ENCODE peak calls at places on chromosomes 1 and 21, in nine cellular contexts. Q is PC-9; G is effector memory CD4-positive, alpha-beta T cell; R is ovary; E is CD8-positive, alpha-beta T cell; K is CD8-positive, alpha-beta memory T cell; M is tibial artery; H is cardiac muscle cell; C is Karpas-422. V is an unnamed sample.
A peak's percentile ranks its signal among the peaks of the same experiment; 100 is the strongest.

GRCh38 chr1:205141236-205142104 is 19.7 kb upstream of the RBBP5 start:
- DNase-seq in Q (peak; percentile 59), M (peak; percentile 79), H (peak; percentile 88), C (peak; percentile 92), E (peak; percentile 53), G (peak; percentile 21), R (peak; percentile 67), K (peak; percentile 61), V (peak; percentile 62)

GRCh38 chr1:109187127-109187526 is 26.6 kb upstream of the SARS1 start:
- DNase-seq in C (no peak), Q (no peak), E (no peak), G (no peak), K (no peak), R (no peak), M (no peak), H (no peak), V (no peak)

GRCh38 chr1:164912290-164912689 is 353.3 kb downstream of the PBX1 start:
- DNase-seq in K (no peak), R (no peak), G (no peak), Q (no peak), C (no peak), H (no peak), E (no peak), M (no peak), V (peak; percentile 15)

GRCh38 chr1:211198111-211198510 is 61.1 kb upstream of the RCOR3 start:
- DNase-seq in E (no peak), H (peak; percentile 73), Q (no peak), G (no peak), R (no peak), M (no peak), C (no peak), K (no peak), V (no peak)

GRCh38 chr1:22521692-22522091 is 41.6 kb upstream of the EPHA8 start:
- DNase-seq in K (no peak), E (no peak), M (no peak), Q (no peak), R (no peak), H (no peak), C (no peak), G (no peak), V (no peak)

GRCh38 chr1:174815036-174815435 is 184.7 kb upstream of the CACYBP start:
- DNase-seq in K (no peak), R (no peak), E (no peak), H (no peak), M (no peak), Q (peak; percentile 12), G (no peak), C (no peak), V (no peak)

GRCh38 chr1:41810446-41810845 is 108.3 kb downstream of the HIVEP3 start:
- DNase-seq in K (peak; percentile 13), Q (peak; percentile 30), M (no peak), H (peak; percentile 71), E (no peak), C (peak; percentile 88), G (no peak), R (no peak), V (no peak)

GRCh38 chr1:110967256-110967655 is 3.5 kb upstream of the LRIF1 start:
- DNase-seq in E (no peak), R (no peak), H (no peak), K (no peak), M (no peak), G (no peak), Q (no peak), C (no peak), V (no peak)

GRCh38 chr21:34544032-34544496 is 32.1 kb upstream of the KCNE1 start:
- DNase-seq in R (no peak), E (no peak), C (peak; percentile 87), H (peak; percentile 89), K (peak; percentile 10), Q (peak; percentile 46), M (no peak), G (no peak), V (peak; percentile 24)

GRCh38 chr1:26541431-26541815 is 11.9 kb downstream of the RPS6KA1 start:
- DNase-seq in G (no peak), R (no peak), E (no peak), H (no peak), K (no peak), Q (no peak), M (no peak), C (no peak), V (no peak)

GRCh38 chr1:157114183-157115121 is 14.8 kb upstream of the ETV3L start:
- DNase-seq in C (no peak), R (no peak), G (no peak), E (no peak), H (no peak), M (peak; percentile 46), K (no peak), Q (no peak), V (no peak)

GRCh38 chr1:2384941-2385481 is 6.3 kb downstream of the MORN1 start:
- DNase-seq in R (peak; percentile 23), C (no peak), M (peak; percentile 63), G (no peak), Q (no peak), H (no peak), E (no peak), K (no peak), V (no peak)

GRCh38 chr1:38291906-38292521 is 245.4 kb upstream of the POU3F1 start:
- DNase-seq in H (no peak), C (no peak), K (no peak), M (no peak), E (no peak), Q (no peak), G (no peak), R (no peak), V (no peak)

GRCh38 chr1:63289135-63289534 is 33.2 kb upstream of the FOXD3 start:
- DNase-seq in C (no peak), H (no peak), R (no peak), G (no peak), K (no peak), Q (no peak), M (no peak), E (no peak), V (no peak)

GRCh38 chr1:204250428-204251030 is 36.7 kb upstream of the GOLT1A start:
- DNase-seq in R (no peak), C (no peak), Q (no peak), G (no peak), E (no peak), K (no peak), M (no peak), H (no peak), V (no peak)

GRCh38 chr1:76959581-76959980 is 92.3 kb downstream of the ST6GALNAC5 start:
- DNase-seq in Q (no peak), C (no peak), H (no peak), R (no peak), M (no peak), G (no peak), E (no peak), K (no peak), V (no peak)
- H3K27ac ChIP-seq in Q (no peak overlapping the region), C (no peak overlapping the region), H (no peak overlapping the region), R (no peak overlapping the region), M (no peak overlapping the region), G (no peak overlapping the region), E (no peak overlapping the region), K (no peak overlapping the region), V (no peak overlapping the region)

GRCh38 chr1:32242341-32242851 is 4.6 kb upstream of the FAM167B start:
- DNase-seq in H (peak; percentile 36), G (no peak), C (peak; percentile 51), R (no peak), K (no peak), M (no peak), Q (no peak), E (no peak), V (no peak)

GRCh38 chr1:32241011-32241763 is 5.8 kb upstream of the FAM167B start:
- DNase-seq in R (peak; percentile 74), Q (peak; percentile 48), C (peak; percentile 70), E (no peak), G (no peak), H (peak; percentile 44), K (no peak), M (peak; percentile 85), V (no peak)

GRCh38 chr1:32240140-32240951 is 6.7 kb upstream of the FAM167B start:
- DNase-seq in Q (peak; percentile 75), G (peak; percentile 34), K (peak; percentile 68), H (peak; percentile 42), M (peak; percentile 91), C (peak; percentile 81), R (peak; percentile 83), E (no peak), V (peak; percentile 39)

GRCh38 chr1:32239335-32239734 is 7.7 kb upstream of the FAM167B start:
- DNase-seq in R (no peak), C (peak; percentile 40), E (no peak), K (no peak), M (no peak), G (no peak), Q (no peak), H (no peak), V (no peak)

GRCh38 chr1:32239790-32240139 is 7.3 kb upstream of the FAM167B start:
- DNase-seq in K (no peak), Q (no peak), G (no peak), E (no peak), C (no peak), H (no peak), M (peak; percentile 70), R (peak; percentile 51), V (no peak)
- H3K27ac ChIP-seq in K (no peak overlapping the region), Q (no peak overlapping the region), G (no peak overlapping the region), E (no peak overlapping the region), C (peak overlapping the region; percentile 65), H (peak overlapping the region; percentile 59), M (peak overlapping the region; percentile 77), R (peak overlapping the region; percentile 16), V (peak overlapping the region; percentile 71)

GRCh38 chr21:35926003-35926541 is 134.3 kb downstream of the SETD4 start:
- DNase-seq in K (no peak), Q (no peak), E (no peak), H (no peak), C (no peak), R (no peak), M (no peak), G (no peak), V (no peak)
- H3K27ac ChIP-seq in K (no peak overlapping the region), Q (no peak overlapping the region), E (no peak overlapping the region), H (no peak overlapping the region), C (no peak overlapping the region), R (no peak overlapping the region), M (no peak overlapping the region), G (no peak overlapping the region), V (no peak overlapping the region)

GRCh38 chr1:193181985-193182384 is 4.4 kb downstream of the B3GALT2 start:
- DNase-seq in Q (no peak), C (no peak), G (no peak), K (no peak), R (no peak), E (no peak), H (no peak), M (no peak), V (no peak)

GRCh38 chr1:193179094-193179493 is 7.3 kb downstream of the B3GALT2 start:
- DNase-seq in C (no peak), E (no peak), R (no peak), G (no peak), Q (no peak), H (no peak), M (no peak), K (no peak), V (no peak)

GRCh38 chr1:193184776-193185175 is 1.6 kb downstream of the B3GALT2 start:
- DNase-seq in R (no peak), K (no peak), G (no peak), H (no peak), E (no peak), Q (no peak), C (no peak), M (no peak), V (no peak)

GRCh38 chr1:193183019-193183643 is 3.3 kb downstream of the B3GALT2 start:
- DNase-seq in K (peak; percentile 47), H (peak; percentile 69), C (peak; percentile 87), M (no peak), Q (no peak), E (no peak), G (no peak), R (no peak), V (no peak)

GRCh38 chr1:193181526-193181925 is 4.9 kb downstream of the B3GALT2 start:
- DNase-seq in Q (no peak), K (no peak), G (no peak), C (no peak), E (no peak), H (no peak), M (no peak), R (no peak), V (no peak)
- H3K27ac ChIP-seq in Q (no peak overlapping the region), K (no peak overlapping the region), G (no peak overlapping the region), C (no peak overlapping the region), E (no peak overlapping the region), H (peak overlapping the region; percentile 52), M (peak overlapping the region; percentile 11), R (no peak overlapping the region), V (no peak overlapping the region)

V was measured in gastrocnemius medialis.